ENCODE peak calls at places on chromosomes 11 and 22, in nine cellular contexts. S is spleen, G is ovary, X is adrenal gland, Q is body of pancreas, J is lung, H is fibroblast of mammary gland, T is epithelial cell of esophagus, B is A549. O is an unnamed sample.

GRCh38 chr11:116792144-116792868 is 627 bp upstream of the APOA5 start:
- DNase-seq in S (no peak), J (no peak), H (no peak), T (no peak), Q (no peak), X (no peak), B (no peak), G (no peak), O (no peak)

GRCh38 chr11:898160-898517 is 12.5 kb downstream of the CHID1 start:
- DNase-seq in B (peak), Q (no peak), T (peak), H (peak), S (no peak), X (no peak), G (no peak), J (no peak), O (no peak)

GRCh38 chr11:122036022-122036421 is 80.0 kb downstream of the BLID start:
- DNase-seq in T (no peak), S (no peak), X (no peak), H (peak), B (no peak), Q (no peak), G (no peak), J (no peak), O (no peak)

GRCh38 chr11:128409476-128409875 is 177.9 kb downstream of the ETS1 start:
- DNase-seq in G (no peak), H (peak), X (no peak), S (no peak), J (no peak), Q (no peak), B (no peak), T (peak), O (no peak)

GRCh38 chr11:47552086-47552580 is 799 bp downstream of the CELF1 start:
- DNase-seq in J (no peak), Q (no peak), T (peak), H (peak), X (peak), G (no peak), S (no peak), B (no peak), O (no peak)

GRCh38 chr11:34464591-34465036 is 25.9 kb downstream of the CAT start:
- DNase-seq in H (no peak), T (no peak), S (no peak), J (no peak), X (peak), G (no peak), Q (no peak), B (no peak), O (no peak)

GRCh38 chr11:78497309-78497708 is 77.4 kb downstream of the NARS2 start:
- DNase-seq in X (no peak), J (no peak), B (no peak), Q (no peak), S (no peak), H (no peak), G (no peak), T (no peak), O (no peak)

GRCh38 chr22:20606041-20606783 is 98.8 kb downstream of the MED15 start:
- DNase-seq in B (peak), Q (peak), G (no peak), X (peak), J (peak), S (peak), T (peak), H (peak), O (no peak)

GRCh38 chr11:128205796-128206195 is 381.6 kb downstream of the ETS1 start:
- DNase-seq in X (no peak), G (no peak), T (peak), H (no peak), J (no peak), B (no peak), Q (no peak), S (no peak), O (no peak)

GRCh38 chr11:57674251-57674650 is 6.3 kb downstream of the ZDHHC5 start:
- DNase-seq in G (no peak), Q (no peak), X (no peak), B (no peak), H (no peak), T (peak), J (no peak), S (no peak), O (no peak)

GRCh38 chr11:100445231-100445735 is 241.8 kb upstream of the ARHGAP42 start:
- DNase-seq in T (peak), H (peak), J (no peak), S (no peak), B (no peak), X (no peak), Q (peak), G (no peak), O (no peak)

GRCh38 chr11:125445731-125446130 is 50.3 kb downstream of the FEZ1 start:
- DNase-seq in G (no peak), B (no peak), J (no peak), T (no peak), X (no peak), S (no peak), H (no peak), Q (no peak), O (no peak)

GRCh38 chr11:55942785-55943392 is 6.7 kb upstream of the OR5I1 start:
- DNase-seq in T (peak), B (peak), J (no peak), S (no peak), X (no peak), H (peak), Q (no peak), G (no peak), O (no peak)

GRCh38 chr11:10407055-10407454 is 48.0 kb upstream of the AMPD3 start:
- DNase-seq in B (peak), T (peak), H (peak), J (no peak), X (no peak), Q (no peak), G (no peak), S (no peak), O (no peak)

DNA sequence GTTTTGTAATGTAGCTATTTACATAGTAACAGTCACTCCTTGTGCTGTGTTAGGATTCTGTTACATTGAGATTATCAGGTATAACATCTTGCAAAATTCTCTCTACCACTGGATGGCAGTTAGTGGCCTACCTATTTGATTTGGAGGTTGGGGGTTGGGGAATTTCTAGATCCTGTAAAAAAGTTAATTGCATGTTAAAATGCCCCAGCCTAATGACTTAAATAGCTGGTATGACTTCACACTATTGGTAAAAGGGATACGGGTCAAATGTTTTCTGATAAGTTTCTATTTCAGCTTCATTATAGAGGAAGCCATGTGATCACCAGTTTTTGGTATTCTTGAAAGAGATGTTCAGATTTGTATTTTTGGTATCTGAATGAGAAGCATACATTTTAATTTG is 2.8 kb downstream of the GRK3 start:
- DNase-seq in X (no peak), S (no peak), J (no peak), B (no peak), H (no peak), G (no peak), Q (no peak), T (peak), O (no peak)
- H3K4me3 ChIP-seq in X (no peak), S (peak), J (no peak), B (no peak), H (no peak), G (no peak), Q (no peak), T (no peak), O (no peak)

DNA sequence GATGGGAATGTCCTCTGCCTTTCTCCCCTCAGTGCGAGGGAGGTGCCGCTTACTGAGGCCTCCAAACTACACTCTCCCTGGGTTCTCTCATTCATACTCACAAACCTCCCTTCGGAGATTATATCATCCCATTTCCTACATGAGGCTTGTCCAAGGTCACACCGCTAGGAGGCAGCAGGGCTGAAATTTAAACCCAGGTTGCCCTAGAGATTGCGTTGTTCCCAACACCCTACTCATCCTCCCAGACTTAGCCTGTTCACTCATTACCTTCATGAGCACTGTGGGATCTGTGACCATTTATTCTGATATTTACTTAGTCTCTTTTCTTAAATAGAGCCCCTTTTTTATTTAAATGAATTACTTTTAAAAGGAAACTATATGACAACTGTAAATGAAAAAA is 31.1 kb downstream of the SDHAF2 start:
- DNase-seq in G (no peak), B (no peak), J (no peak), H (peak), X (no peak), Q (no peak), S (no peak), T (no peak), O (no peak)
- TF ChIP-seq CTCF in G (no peak), B (no peak), J (no peak), H (peak), X (peak), Q (no peak), S (no peak), T (no peak), O (peak)

GRCh38 chr11:66052664-66052982 is 459 bp downstream of the SF3B2 start:
- DNase-seq in G (no peak), T (no peak), J (no peak), X (no peak), S (no peak), B (no peak), Q (no peak), H (no peak), O (no peak)
- H3K4me3 ChIP-seq in G (peak), T (peak), J (peak), X (peak), S (peak), B (peak), Q (peak), H (peak), O (peak)

GRCh38 chr11:74650498-74650897 is 58.1 kb downstream of the POLD3 start:
- DNase-seq in Q (no peak), X (no peak), G (no peak), S (no peak), B (no peak), J (no peak), T (no peak), H (peak), O (no peak)
- TF ChIP-seq CTCF in Q (no peak), X (no peak), G (no peak), S (no peak), B (no peak), J (no peak), T (no peak), H (no peak), O (no peak)

GRCh38 chr11:119316729-119317591 is at the start of gene MCAM:
- DNase-seq in J (no peak), T (peak), S (no peak), Q (no peak), H (no peak), G (peak), B (no peak), X (no peak), O (peak)

GRCh38 chr11:119317592-119318239 is 786 bp upstream of the MCAM start:
- DNase-seq in G (no peak), B (no peak), Q (no peak), S (no peak), T (peak), X (no peak), H (no peak), J (no peak), O (no peak)

GRCh38 chr11:119316017-119316728 is 757 bp downstream of the MCAM start:
- DNase-seq in B (no peak), T (peak), J (no peak), X (peak), H (no peak), Q (peak), G (peak), S (no peak), O (peak)

GRCh38 chr11:119314748-119315138 is 2.2 kb downstream of the MCAM start:
- DNase-seq in J (no peak), Q (no peak), T (no peak), H (no peak), G (no peak), X (no peak), B (no peak), S (no peak), O (no peak)

GRCh38 chr11:119315139-119316016 is 1.6 kb downstream of the MCAM start:
- DNase-seq in X (peak), S (peak), H (no peak), Q (peak), B (no peak), T (peak), J (no peak), G (peak), O (peak)
- H3K4me3 ChIP-seq in X (no peak), S (peak), H (no peak), Q (no peak), B (peak), T (peak), J (peak), G (peak), O (peak)